ENCODE peak calls at places on chromosomes 11 and 22, in four cellular contexts. L is astrocyte of the spinal cord, X is fibroblast of mammary gland, T is pancreas. N is an unnamed sample.

GRCh38 chr11:43925063-43925931 is 17.1 kb upstream of the C11orf96 start:
- DNase-seq in L (no peak), X (no peak), T (no peak), N (peak; percentile 18)

GRCh38 chr11:12186683-12187082 is 76.3 kb downstream of the MICAL2 start:
- DNase-seq in L (no peak), X (no peak), T (no peak), N (no peak)

GRCh38 chr22:38220163-38220562 is 18.4 kb downstream of the MAFF start:
- DNase-seq in L (no peak), X (no peak), T (no peak), N (no peak)

GRCh38 chr11:85665756-85666155 is 827 bp upstream of the CREBZF start:
- DNase-seq in L (peak; percentile 14), X (peak; percentile 44), T (no peak), N (no peak)

GRCh38 chr11:86370171-86370570 is 4.5 kb upstream of the CCDC81 start:
- DNase-seq in L (no peak), X (no peak), T (no peak), N (no peak)

GRCh38 chr11:128695539-128696221 is 1.8 kb downstream of the FLI1 start:
- DNase-seq in L (peak; percentile 37), X (no peak), T (no peak), N (no peak)

GRCh38 chr11:8056810-8057463 is 24.1 kb upstream of the TUB start:
- DNase-seq in L (no peak), X (peak; percentile 95), T (peak; percentile 21), N (peak; percentile 85)

GRCh38 chr11:126981635-126982034 is 18.9 kb downstream of the KIRREL3 start:
- DNase-seq in L (no peak), X (no peak), T (no peak), N (no peak)

GRCh38 chr22:50025993-50026392 is 13.4 kb upstream of the IL17REL start:
- DNase-seq in L (no peak), X (no peak), T (no peak), N (no peak)

GRCh38 chr11:19525714-19526113 is 186.9 kb upstream of the NAV2 start:
- DNase-seq in L (no peak), X (no peak), T (no peak), N (no peak)

GRCh38 chr11:6219359-6219758 is 14.0 kb downstream of the C11orf42 start:
- DNase-seq in L (peak; percentile 87), X (peak; percentile 96), T (no peak), N (peak; percentile 91)

DNA sequence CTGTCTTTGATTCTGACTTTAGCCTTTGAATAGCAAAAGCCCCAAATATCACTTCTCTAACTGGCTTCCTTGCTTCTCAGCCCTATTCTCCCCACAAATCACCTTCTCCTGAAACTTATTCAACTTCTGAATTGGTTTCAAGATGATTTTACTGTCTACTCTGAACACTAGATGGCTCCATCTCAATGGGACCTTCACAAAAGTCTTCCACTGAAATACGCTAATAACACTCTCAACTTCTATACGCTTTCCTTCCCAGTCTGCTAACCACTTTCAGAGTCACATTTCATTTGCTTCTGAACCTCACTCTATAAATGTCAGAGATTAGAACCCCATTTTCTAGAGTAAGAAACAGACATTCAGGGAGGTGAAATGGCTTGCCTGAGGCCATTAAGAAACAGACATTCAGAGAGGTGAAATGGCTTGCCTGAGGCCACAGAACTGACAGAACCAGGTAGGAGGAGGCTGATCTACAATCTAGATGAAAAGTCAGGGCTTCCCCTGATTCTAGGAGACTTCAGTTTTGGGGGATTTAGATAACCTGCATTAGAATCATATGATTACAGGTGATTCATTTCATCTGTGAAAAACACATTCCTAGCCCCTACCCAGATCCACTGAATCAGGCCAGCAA is 20.6 kb downstream of the MORC2 start:
- DNase-seq in L (peak; percentile 64), X (peak; percentile 67), T (no peak), N (peak; percentile 36)
- TF ChIP-seq CTCF in L (peak; percentile 57), X (peak; percentile 54), T (peak; percentile 33), N (peak; percentile 47)

DNA sequence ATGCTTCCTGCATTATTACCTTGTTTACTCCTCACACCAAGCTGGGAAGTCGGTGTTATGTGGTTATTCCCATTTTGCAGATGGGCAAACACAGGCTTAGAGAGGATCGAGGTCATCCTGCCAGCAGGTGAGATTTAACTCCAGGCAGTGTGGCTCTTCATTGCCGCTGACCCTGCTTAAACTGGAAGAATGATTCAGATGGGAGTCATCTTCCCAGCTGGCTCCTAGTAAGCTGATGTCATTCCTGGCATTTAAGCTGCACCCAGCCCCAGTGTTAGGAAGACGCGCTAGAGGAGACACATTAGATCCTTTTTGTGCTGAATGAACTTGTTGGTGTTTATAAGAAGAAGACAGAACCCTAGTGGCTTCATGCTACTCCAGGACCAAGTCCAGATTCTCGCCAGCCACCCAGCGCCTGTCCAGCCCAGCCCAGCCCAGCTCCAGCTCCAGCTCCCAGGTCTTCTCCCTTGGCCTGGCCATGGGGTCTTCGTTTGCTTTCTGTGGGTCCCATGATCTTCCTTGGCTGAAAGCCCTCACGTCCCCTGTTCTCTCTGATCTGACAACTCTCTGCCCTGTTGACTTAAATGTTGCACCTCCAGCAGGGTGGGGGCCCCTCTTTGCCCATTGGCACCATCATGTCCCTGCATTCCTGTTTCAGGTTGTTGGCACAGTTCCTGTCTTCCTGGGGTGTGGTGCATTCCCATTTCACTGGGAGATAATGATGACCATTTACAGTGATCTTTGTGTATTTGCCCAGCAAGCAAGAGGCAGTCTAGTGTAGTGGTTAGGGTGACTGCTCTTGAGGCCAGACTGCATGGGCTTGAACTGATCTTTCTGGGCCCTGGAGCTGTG is 13.6 kb downstream of the PARVB start:
- DNase-seq in L (peak; percentile 93), X (peak; percentile 94), T (no peak), N (peak; percentile 89)
- H3K4me3 ChIP-seq in L (no peak overlapping the region), X (no peak overlapping the region), T (no peak overlapping the region), N (no peak overlapping the region)

GRCh38 chr22:36873614-36874308 is 13.0 kb downstream of the NCF4 start:
- DNase-seq in L (peak; percentile 20), X (peak; percentile 62), T (no peak), N (peak; percentile 36)
- TF ChIP-seq CTCF in L (peak; percentile 52), X (peak; percentile 61), T (peak; percentile 27), N (peak; percentile 69)

DNA sequence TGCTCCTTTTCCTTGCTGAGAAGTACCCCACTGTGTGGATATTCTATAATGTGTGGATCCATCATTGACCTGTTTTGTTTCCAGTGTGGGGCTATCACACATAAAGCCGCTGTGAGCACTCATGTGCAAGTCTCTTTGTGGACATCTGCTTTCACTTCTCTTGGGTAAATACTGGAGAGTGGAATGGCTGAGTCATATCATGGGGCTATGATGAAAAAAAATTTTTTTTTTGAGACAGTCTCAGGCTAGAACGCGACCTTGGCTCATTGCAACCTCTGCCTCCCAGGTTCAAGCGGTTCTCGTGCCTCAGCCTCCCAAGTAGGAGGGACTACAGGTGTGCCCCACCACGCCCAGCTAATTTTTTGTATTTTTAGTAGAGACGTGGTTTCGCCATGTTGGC is 7.7 kb upstream of the FAM118A start:
- DNase-seq in L (peak; percentile 83), X (peak; percentile 87), T (no peak), N (peak; percentile 72)
- H3K4me3 ChIP-seq in L (no peak overlapping the region), X (no peak overlapping the region), T (no peak overlapping the region), N (no peak overlapping the region)

DNA sequence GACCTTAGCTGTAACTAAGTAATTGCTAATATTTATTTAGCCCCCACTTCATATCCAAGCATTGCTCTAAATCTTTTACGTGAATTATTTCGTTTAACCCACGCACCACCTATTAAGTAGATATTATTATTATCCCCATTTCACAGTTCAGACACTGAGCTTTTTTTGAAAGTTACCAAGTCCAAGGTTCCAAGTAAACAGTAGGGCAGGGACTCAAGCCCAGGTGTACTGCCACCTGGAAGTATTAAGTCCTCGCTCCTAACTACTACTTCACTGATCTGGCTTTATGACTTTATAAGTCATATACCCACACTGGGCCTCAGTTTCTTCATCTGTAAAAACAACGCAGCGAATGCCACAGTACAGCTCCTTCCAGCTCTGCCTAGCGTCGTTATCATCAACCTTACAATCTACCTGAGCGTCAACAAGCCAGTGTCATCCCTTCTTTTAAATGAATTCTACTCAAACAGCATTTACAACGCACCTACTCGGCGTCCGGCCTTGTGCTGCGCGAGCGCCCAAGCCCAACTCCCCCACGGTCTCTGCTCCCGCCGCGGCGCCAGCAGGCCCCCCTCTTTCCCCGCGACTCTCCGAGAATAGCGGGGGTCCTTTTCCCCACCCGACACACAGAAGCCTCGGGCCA is 624 bp downstream of the TMEM41B start:
- DNase-seq in L (peak; percentile 18), X (peak; percentile 14), T (no peak), N (peak; percentile 39)
- TF ChIP-seq CTCF in L (no peak), X (no peak), T (no peak), N (no peak)

GRCh38 chr11:74310857-74311256 is 583 bp downstream of the P4HA3 start:
- DNase-seq in L (no peak), X (no peak), T (no peak), N (no peak)
- H3K4me3 ChIP-seq in L (peak overlapping the region; percentile 56), X (peak overlapping the region; percentile 61), T (peak overlapping the region; percentile 53), N (peak overlapping the region; percentile 57)

N was measured in foreskin fibroblast.